ENCODE peak calls at places on chromosomes 7 and 10, in nine cellular contexts. Q is A172, T is PC-9, Y is fibroblast of villous mesenchyme, O is ELF-1, W is lung, N is transverse colon, R is HCEC 1CT, F is GDM1. C is an unnamed sample.

GRCh38 chr7:5477723-5478531 is 54.3 kb upstream of the TNRC18 start:
- DNase-seq in F (peak; percentile 45), W (no peak), N (no peak), R (no peak), Q (no peak), Y (no peak), O (peak; percentile 70), T (no peak), C (no peak)

GRCh38 chr7:88458931-88459330 is 152.2 kb upstream of the STEAP4 start:
- DNase-seq in N (no peak), O (no peak), F (no peak), T (no peak), W (no peak), Y (no peak), R (no peak), Q (no peak), C (no peak)

GRCh38 chr10:92313750-92314149 is 22.8 kb downstream of the MARCHF5 start:
- DNase-seq in N (no peak), Q (no peak), Y (no peak), O (no peak), T (no peak), W (no peak), R (no peak), F (no peak), C (no peak)

GRCh38 chr7:98214811-98215321 is 3.6 kb downstream of the BHLHA15 start:
- DNase-seq in Y (no peak), T (no peak), R (no peak), W (no peak), F (no peak), O (no peak), N (no peak), Q (no peak), C (peak; percentile 15)

GRCh38 chr10:132886211-132887099 is 55.9 kb downstream of the CFAP46 start:
- DNase-seq in W (no peak), O (peak; percentile 49), Y (no peak), F (no peak), Q (no peak), N (peak; percentile 6), R (no peak), T (no peak), C (no peak)

GRCh38 chr7:23468721-23469149 is 1.6 kb downstream of the IGF2BP3 start:
- DNase-seq in N (peak; percentile 8), R (no peak), Y (no peak), T (peak; percentile 13), O (peak; percentile 57), Q (no peak), F (no peak), W (no peak), C (no peak)

GRCh38 chr10:132429281-132430230 is 32.6 kb downstream of the PWWP2B start:
- DNase-seq in W (no peak), F (peak; percentile 19), O (no peak), N (peak; percentile 65), T (no peak), Q (no peak), R (no peak), Y (no peak), C (no peak)

GRCh38 chr7:45971661-45972175 is 50.6 kb upstream of the IGFBP3 start:
- DNase-seq in W (no peak), Q (no peak), N (no peak), R (no peak), F (no peak), O (no peak), T (no peak), Y (no peak), C (no peak)

GRCh38 chr10:34104829-34105572 is 710.1 kb downstream of the PARD3 start:
- DNase-seq in Q (no peak), R (no peak), O (peak; percentile 13), W (no peak), T (no peak), Y (peak; percentile 89), N (no peak), F (no peak), C (no peak)